ENCODE peak calls at places on chromosomes 4 and X, in ten cellular contexts. O is colonic mucosa, I is heart left ventricle, P is GM23338, Q is tibial nerve, F is heart right ventricle, A is cardiac muscle cell, L is MM.1S, D is IMR-90, C is WERI-Rb-1. S is an unnamed sample.

GRCh38 chrX:45807572-45808425 is 607.1 kb upstream of the DIPK2B start:
- DNase-seq in F (no peak), L (no peak), P (peak; percentile 44), A (peak; percentile 9), C (no peak), I (no peak), D (peak; percentile 70), Q (no peak), O (no peak), S (no peak)

GRCh38 chrX:15336023-15336413 is 695 bp upstream of the PIGA start:
- DNase-seq in C (no peak), P (peak; percentile 57), O (no peak), F (no peak), Q (peak; percentile 7), L (peak; percentile 6), A (peak; percentile 26), I (no peak), D (peak; percentile 84), S (no peak)

GRCh38 chr4:126071346-126072333 is 756.9 kb downstream of the FAT4 start:
- DNase-seq in C (no peak), P (no peak), F (no peak), D (peak; percentile 78), I (no peak), O (no peak), Q (no peak), A (peak; percentile 1), L (no peak), S (no peak)

GRCh38 chr4:112361181-112361791 is 64.1 kb downstream of the ALPK1 start:
- DNase-seq in A (no peak), D (peak; percentile 27), P (peak; percentile 88), L (peak; percentile 78), I (no peak), C (peak; percentile 34), O (no peak), F (no peak), Q (no peak), S (no peak)

GRCh38 chrX:119654112-119654531 is 38.8 kb downstream of the SEPTIN6 start:
- DNase-seq in Q (peak; percentile 53), L (no peak), F (peak; percentile 73), D (peak; percentile 54), I (peak; percentile 65), C (peak; percentile 34), P (peak; percentile 35), A (peak; percentile 61), O (no peak), S (no peak)

GRCh38 chr4:88002786-88003185 is 4.6 kb upstream of the PKD2 start:
- DNase-seq in L (no peak), F (no peak), A (no peak), P (no peak), D (no peak), O (no peak), Q (no peak), I (no peak), C (no peak), S (no peak)

GRCh38 chr4:116413222-116413621 is 672.2 kb downstream of the TRAM1L1 start:
- DNase-seq in P (no peak), Q (no peak), L (no peak), D (no peak), C (no peak), F (no peak), I (no peak), O (no peak), A (no peak), S (no peak)

GRCh38 chr4:153509724-153510123 is 43.6 kb downstream of the TMEM131L start:
- DNase-seq in I (no peak), F (no peak), C (no peak), L (no peak), P (no peak), A (no peak), Q (no peak), O (peak; percentile 59), D (no peak), S (no peak)

GRCh38 chrX:130028196-130028595 is 45.8 kb downstream of the BCORL1 start:
- DNase-seq in C (peak; percentile 26), O (peak; percentile 52), A (peak; percentile 29), D (peak; percentile 39), I (peak; percentile 28), Q (peak; percentile 47), P (peak; percentile 36), L (peak; percentile 45), F (peak; percentile 12), S (no peak)

GRCh38 chrX:96685205-96686099 is 810 bp downstream of the DIAPH2 start:
- DNase-seq in P (peak; percentile 22), Q (peak; percentile 27), C (peak; percentile 14), O (peak; percentile 47), A (peak; percentile 32), F (peak; percentile 13), I (peak; percentile 24), D (peak; percentile 55), L (peak; percentile 57), S (peak; percentile 78)

GRCh38 chr4:70442474-70442873 is 29.5 kb upstream of the MUC7 start:
- DNase-seq in I (no peak), A (no peak), C (no peak), D (no peak), F (no peak), P (no peak), O (no peak), L (no peak), Q (no peak), S (no peak)

GRCh38 chr4:17276821-17277220 is 235.1 kb downstream of the QDPR start:
- DNase-seq in C (no peak), Q (no peak), O (peak; percentile 16), I (peak; percentile 39), F (peak; percentile 17), L (no peak), A (no peak), D (peak; percentile 53), P (no peak), S (no peak)

GRCh38 chrX:102835504-102836146 is 101.4 kb upstream of the RAB40AL start:
- DNase-seq in L (peak; percentile 17), I (no peak), C (peak; percentile 10), P (peak; percentile 48), D (peak; percentile 33), F (no peak), Q (peak; percentile 5), A (peak; percentile 5), O (no peak), S (no peak)

GRCh38 chrX:102845020-102845419 is 92.1 kb upstream of the RAB40AL start:
- DNase-seq in A (no peak), O (no peak), F (no peak), L (no peak), I (no peak), C (no peak), P (no peak), D (no peak), Q (no peak), S (no peak)

GRCh38 chrX:102841706-102842003 is 95.4 kb upstream of the RAB40AL start:
- DNase-seq in Q (no peak), D (no peak), I (no peak), P (no peak), L (no peak), F (no peak), A (no peak), O (no peak), C (no peak), S (no peak)

GRCh38 chrX:102837843-102838242 is 99.2 kb upstream of the RAB40AL start:
- DNase-seq in P (no peak), L (no peak), I (no peak), A (no peak), C (no peak), D (no peak), O (no peak), F (no peak), Q (no peak), S (no peak)

DNA sequence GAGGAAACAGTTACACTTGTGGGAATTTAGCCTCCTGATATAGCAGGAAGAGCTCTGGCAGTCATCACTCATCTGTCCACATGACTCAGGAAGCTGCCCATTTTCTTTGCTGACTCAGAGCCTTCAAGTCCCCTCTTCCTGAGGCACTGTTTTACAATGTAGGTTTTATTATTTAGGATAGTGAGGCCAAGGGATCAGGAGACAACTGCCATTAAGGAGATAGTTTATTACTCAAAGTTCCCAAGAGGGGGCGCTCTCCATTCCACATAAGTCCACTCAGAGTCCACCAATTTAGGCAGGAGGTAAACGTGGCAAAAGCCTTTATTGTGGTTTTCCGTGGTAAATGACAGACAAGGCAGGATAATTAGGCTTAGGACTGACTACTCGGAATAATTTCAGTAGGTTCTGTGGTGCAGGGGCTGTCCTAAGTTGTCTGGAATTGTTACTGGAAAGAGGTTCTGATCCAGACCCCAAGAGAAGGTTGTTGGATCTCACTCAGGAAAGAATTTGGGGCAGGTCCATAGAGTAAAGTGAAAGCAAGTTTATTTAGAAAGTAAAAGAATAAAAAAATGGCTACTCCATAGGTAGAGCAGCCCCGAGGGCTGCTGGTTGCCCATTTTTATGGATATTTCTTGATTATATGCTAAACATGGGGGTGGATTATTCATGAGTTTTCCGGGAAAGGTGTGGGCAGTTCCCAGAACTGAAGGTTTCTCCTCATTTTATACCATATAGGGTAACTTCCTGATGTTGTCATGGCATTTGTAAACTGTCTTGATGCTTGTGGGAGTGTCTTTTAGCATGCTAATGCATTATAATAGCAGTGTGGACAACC is 96.0 kb upstream of the RAB40AL start:
- DNase-seq in Q (no peak), A (no peak), P (peak; percentile 69), D (peak; percentile 34), C (no peak), I (no peak), F (no peak), L (no peak), O (no peak), S (no peak)
- TF ChIP-seq CTCF in Q (no peak), A (peak; percentile 22), P (peak; percentile 59), D (peak; percentile 9), C (no peak), I (no peak), F (no peak), L (peak; percentile 38), O (no peak), S (no peak)

GRCh38 chr4:15504041-15504440 is 34.4 kb downstream of the CC2D2A start:
- DNase-seq in D (peak; percentile 8), F (no peak), L (no peak), P (no peak), C (no peak), O (no peak), I (no peak), Q (no peak), A (no peak), S (no peak)
- H3K4me3 ChIP-seq in D (no peak overlapping the region), F (no peak overlapping the region), L (no peak overlapping the region), P (no peak overlapping the region), C (no peak overlapping the region), O (no peak overlapping the region), I (no peak overlapping the region), Q (no peak overlapping the region), A (no peak overlapping the region), S (no peak overlapping the region)

GRCh38 chr4:23979534-23979933 is 89.7 kb upstream of the PPARGC1A start:
- DNase-seq in C (no peak), Q (no peak), F (no peak), D (no peak), A (no peak), L (no peak), P (peak; percentile 38), O (no peak), I (no peak), S (no peak)
- H3K27ac ChIP-seq in C (no peak overlapping the region), Q (no peak overlapping the region), F (no peak overlapping the region), D (no peak overlapping the region), A (no peak overlapping the region), L (no peak overlapping the region), P (no peak overlapping the region), O (no peak overlapping the region), I (no peak overlapping the region), S (no peak overlapping the region)

GRCh38 chr4:43391084-43391483 is 498.6 kb downstream of the GRXCR1 start:
- DNase-seq in Q (no peak), I (no peak), L (no peak), A (no peak), O (no peak), C (no peak), D (no peak), P (no peak), F (no peak), S (no peak)

GRCh38 chr4:43399726-43400125 is 507.2 kb downstream of the GRXCR1 start:
- DNase-seq in A (no peak), Q (no peak), F (no peak), I (no peak), D (no peak), L (no peak), O (no peak), C (no peak), P (no peak), S (no peak)

GRCh38 chr4:43394976-43395375 is 502.5 kb downstream of the GRXCR1 start:
- DNase-seq in A (no peak), C (no peak), L (no peak), P (no peak), O (no peak), I (no peak), Q (no peak), D (peak; percentile 57), F (no peak), S (no peak)
- TF ChIP-seq CTCF in A (no peak), C (no peak), L (no peak), P (no peak), O (no peak), I (no peak), Q (no peak), D (no peak), F (no peak), S (no peak)

S was measured in coronary artery.